ENCODE peak calls at places on chromosomes 7 and 10, in six cellular contexts. Q is activated CD8-positive, alpha-beta T cell treated with anti-CD3 and anti-CD28 coated beads, Interleukin-2, amount 10 ng/mL, durations not matched to agents 7 days and 5 days; G is activated naive CD4-positive, alpha-beta T cell treated with anti-CD3 and anti-CD28 coated beads, Interleukin-2, amount 10 ng/mL, durations not matched to agents 7 days and 5 days; T is stimulated activated CD8-positive, alpha-beta memory T cell treated with anti-CD3 and anti-CD28 coated beads, Interleukin-4, amount 100 ng/mL, for 1 hour; D is NCI-H1417 treated with DMSO at 0.1 percent for 48 hours; C is HFF-Myc. A is an unnamed sample.

GRCh38 chr10:7950981-7951847 is 103.3 kb upstream of the GATA3 start:
- DNase-seq in Q (no peak), G (no peak), T (no peak), D (no peak), C (no peak), A (no peak)

GRCh38 chr10:35685402-35685801 is 43.3 kb upstream of the FZD8 start:
- DNase-seq in Q (no peak), G (no peak), T (no peak), D (no peak), C (no peak), A (no peak)

GRCh38 chr7:30596043-30596641 is 1.5 kb downstream of the GARS1 start:
- DNase-seq in Q (peak; percentile 25), G (no peak), T (no peak), D (no peak), C (no peak), A (peak; percentile 23)

GRCh38 chr10:97880109-97880508 is 30.5 kb downstream of the GOLGA7B start:
- DNase-seq in Q (no peak), G (no peak), T (no peak), D (no peak), C (no peak), A (no peak)

GRCh38 chr10:55550241-55550640 is 749.2 kb upstream of the PCDH15 start:
- DNase-seq in Q (no peak), G (no peak), T (no peak), D (no peak), C (no peak), A (no peak)

GRCh38 chr7:35019801-35020200 is 17.5 kb downstream of the DPY19L1 start:
- DNase-seq in Q (no peak), G (no peak), T (no peak), D (no peak), C (no peak), A (no peak)

GRCh38 chr7:13878154-13878553 is 111.3 kb downstream of the ETV1 start:
- DNase-seq in Q (no peak), G (no peak), T (no peak), D (no peak), C (no peak), A (no peak)

GRCh38 chr7:158282461-158283001 is 305.1 kb downstream of the PTPRN2 start:
- DNase-seq in Q (no peak), G (no peak), T (no peak), D (no peak), C (no peak), A (no peak)

GRCh38 chr10:71647526-71648354 is 71.8 kb downstream of the C10orf105 start:
- DNase-seq in Q (no peak), G (no peak), T (no peak), D (no peak), C (no peak), A (no peak)

GRCh38 chr7:10022957-10023356 is 950.7 kb upstream of the PHF14 start:
- DNase-seq in Q (no peak), G (no peak), T (no peak), D (no peak), C (no peak), A (peak; percentile 0)

GRCh38 chr7:10455936-10456335 is 517.7 kb upstream of the PHF14 start:
- DNase-seq in Q (no peak), G (no peak), T (no peak), D (no peak), C (no peak), A (no peak)

GRCh38 chr7:128738570-128739047 is 550 bp upstream of the CALU start:
- DNase-seq in Q (peak; percentile 43), G (no peak), T (no peak), D (no peak), C (no peak), A (no peak)

GRCh38 chr7:17557305-17557704 is 258.9 kb downstream of the AHR start:
- DNase-seq in Q (no peak), G (no peak), T (no peak), D (no peak), C (no peak), A (no peak)

GRCh38 chr10:72466018-72466417 is 111.3 kb upstream of the DNAJB12 start:
- DNase-seq in Q (no peak), G (no peak), T (no peak), D (no peak), C (no peak), A (peak; percentile 15)

GRCh38 chr7:135704698-135705097 is 23.3 kb downstream of the SLC13A4 start:
- DNase-seq in Q (no peak), G (no peak), T (no peak), D (no peak), C (no peak), A (peak; percentile 29)

GRCh38 chr10:14397069-14397468 is 66.3 kb upstream of the FRMD4A start:
- DNase-seq in Q (no peak), G (no peak), T (no peak), D (no peak), C (peak; percentile 94), A (peak; percentile 98)

GRCh38 chr7:51180092-51180491 is 136.5 kb downstream of the COBL start:
- DNase-seq in Q (no peak), G (no peak), T (no peak), D (no peak), C (no peak), A (no peak)

GRCh38 chr7:22681852-22682657 is 44.9 kb upstream of the IL6 start:
- DNase-seq in Q (no peak), G (no peak), T (no peak), D (no peak), C (no peak), A (no peak)

GRCh38 chr7:151851782-151852181 is 25.1 kb downstream of the PRKAG2 start:
- DNase-seq in Q (no peak), G (no peak), T (no peak), D (no peak), C (no peak), A (no peak)

GRCh38 chr7:1669954-1670893 is at the start of gene ELFN1:
- DNase-seq in Q (no peak), G (peak; percentile 18), T (no peak), D (no peak), C (no peak), A (no peak)

GRCh38 chr7:102279537-102280400 is 6.9 kb upstream of the SH2B2 start:
- DNase-seq in Q (peak; percentile 65), G (peak; percentile 71), T (no peak), D (no peak), C (no peak), A (no peak)

GRCh38 chr7:28096713-28097112 is 83.9 kb downstream of the JAZF1 start:
- DNase-seq in Q (peak; percentile 51), G (peak; percentile 45), T (no peak), D (no peak), C (peak; percentile 60), A (peak; percentile 63)

GRCh38 chr10:110864662-110865140 is 7.0 kb upstream of the PDCD4 start:
- DNase-seq in Q (peak; percentile 81), G (peak; percentile 71), T (no peak), D (no peak), C (no peak), A (no peak)

GRCh38 chr7:34991938-34992840 is 45.1 kb downstream of the DPY19L1 start:
- DNase-seq in Q (peak; percentile 23), G (peak; percentile 21), T (peak; percentile 10), D (no peak), C (no peak), A (peak; percentile 71)

GRCh38 chr7:50409856-50410468 is 40.2 kb downstream of the FIGNL1 start:
- DNase-seq in Q (no peak), G (no peak), T (no peak), D (no peak), C (no peak), A (no peak)

GRCh38 chr7:139743267-139743966 is 34.4 kb downstream of the HIPK2 start:
- DNase-seq in Q (no peak), G (no peak), T (no peak), D (no peak), C (no peak), A (no peak)

GRCh38 chr7:152502813-152503790 is 67.3 kb upstream of the KMT2C start:
- DNase-seq in Q (no peak), G (no peak), T (no peak), D (no peak), C (no peak), A (no peak)

GRCh38 chr10:79013406-79013805 is 55.4 kb upstream of the ZMIZ1 start:
- DNase-seq in Q (no peak), G (no peak), T (no peak), D (no peak), C (no peak), A (no peak)

GRCh38 chr7:117572826-117573620 is 93.2 kb downstream of the CFTR start:
- DNase-seq in Q (no peak), G (no peak), T (no peak), D (peak; percentile 74), C (no peak), A (no peak)

GRCh38 chr10:132138596-132138995 is 48.2 kb upstream of the DPYSL4 start:
- DNase-seq in Q (no peak), G (no peak), T (no peak), D (no peak), C (no peak), A (no peak)

GRCh38 chr10:63414481-63415260 is 51.1 kb downstream of the JMJD1C start:
- DNase-seq in Q (no peak), G (no peak), T (no peak), D (no peak), C (peak; percentile 47), A (no peak)

GRCh38 chr7:32070406-32071360 is at the start of gene PDE1C:
- DNase-seq in Q (no peak), G (no peak), T (no peak), D (no peak), C (no peak), A (no peak)

GRCh38 chr7:75534727-75535307 is 42.7 kb downstream of the SPDYE5 start:
- DNase-seq in Q (no peak), G (no peak), T (no peak), D (no peak), C (no peak), A (peak; percentile 32)

GRCh38 chr7:22726345-22726848 is 603 bp upstream of the IL6 start:
- DNase-seq in Q (peak; percentile 76), G (peak; percentile 76), T (peak; percentile 9), D (no peak), C (peak; percentile 66), A (peak; percentile 85)

GRCh38 chr10:80702143-80702542 is 164.4 kb downstream of the SH2D4B start:
- DNase-seq in Q (no peak), G (no peak), T (no peak), D (no peak), C (no peak), A (no peak)

GRCh38 chr7:155943251-155943899 is 131.1 kb upstream of the SHH start:
- DNase-seq in Q (no peak), G (no peak), T (no peak), D (no peak), C (no peak), A (no peak)

GRCh38 chr7:137209151-137209822 is 134.2 kb downstream of the PTN start:
- DNase-seq in Q (no peak), G (no peak), T (no peak), D (no peak), C (no peak), A (no peak)

GRCh38 chr7:146503844-146504243 is 387.2 kb downstream of the CNTNAP2 start:
- DNase-seq in Q (no peak), G (no peak), T (no peak), D (no peak), C (no peak), A (no peak)

GRCh38 chr10:110995301-110995700 is 75.9 kb downstream of the SHOC2 start:
- DNase-seq in Q (no peak), G (no peak), T (no peak), D (no peak), C (no peak), A (no peak)